ENCODE peak calls at places on chromosomes 3 and 15, in nine cellular contexts. One of them, this sample, is unnamed.

GRCh38 chr3:137542049-137542448 is 222.1 kb upstream of the SOX14 start:
- DNase-seq in brain microvascular endothelial cell: no peak
- DNase-seq in skeletal muscle cell: no peak
- DNase-seq in stomach: no peak
- DNase-seq in H7: no peak
- DNase-seq in dorsolateral prefrontal cortex: no peak
- DNase-seq in stimulated activated CD4-positive, alpha-beta T cell treated with anti-CD3 and anti-CD28 coated beads, TNF-alpha, amount 100 ng/mL, for 48 hours: no peak
- DNase-seq in hepatic stellate cell: no peak
- DNase-seq in Panc1: no peak
- DNase-seq in this sample: no peak

GRCh38 chr15:51054535-51054934 is 40.2 kb downstream of the TNFAIP8L3 start:
- DNase-seq in brain microvascular endothelial cell: no peak
- DNase-seq in skeletal muscle cell: no peak
- DNase-seq in stomach: no peak
- DNase-seq in H7: no peak
- DNase-seq in dorsolateral prefrontal cortex: no peak
- DNase-seq in stimulated activated CD4-positive, alpha-beta T cell treated with anti-CD3 and anti-CD28 coated beads, TNF-alpha, amount 100 ng/mL, for 48 hours: no peak
- DNase-seq in hepatic stellate cell: no peak
- DNase-seq in Panc1: no peak
- DNase-seq in this sample: no peak

GRCh38 chr3:55522077-55522476 is 35.0 kb upstream of the WNT5A start:
- DNase-seq in brain microvascular endothelial cell: no peak
- DNase-seq in skeletal muscle cell: no peak
- DNase-seq in stomach: no peak
- DNase-seq in H7: peak
- DNase-seq in dorsolateral prefrontal cortex: no peak
- DNase-seq in stimulated activated CD4-positive, alpha-beta T cell treated with anti-CD3 and anti-CD28 coated beads, TNF-alpha, amount 100 ng/mL, for 48 hours: no peak
- DNase-seq in hepatic stellate cell: no peak
- DNase-seq in Panc1: no peak
- DNase-seq in this sample: peak

GRCh38 chr15:62715946-62716345 is 326.6 kb upstream of the TPM1 start:
- DNase-seq in brain microvascular endothelial cell: no peak
- DNase-seq in skeletal muscle cell: no peak
- DNase-seq in stomach: no peak
- DNase-seq in H7: no peak
- DNase-seq in dorsolateral prefrontal cortex: no peak
- DNase-seq in stimulated activated CD4-positive, alpha-beta T cell treated with anti-CD3 and anti-CD28 coated beads, TNF-alpha, amount 100 ng/mL, for 48 hours: no peak
- DNase-seq in hepatic stellate cell: no peak
- DNase-seq in Panc1: no peak
- DNase-seq in this sample: no peak

GRCh38 chr3:5093786-5094185 is 28.3 kb upstream of the ARL8B start:
- DNase-seq in brain microvascular endothelial cell: no peak
- DNase-seq in skeletal muscle cell: no peak
- DNase-seq in stomach: no peak
- DNase-seq in H7: no peak
- DNase-seq in dorsolateral prefrontal cortex: no peak
- DNase-seq in stimulated activated CD4-positive, alpha-beta T cell treated with anti-CD3 and anti-CD28 coated beads, TNF-alpha, amount 100 ng/mL, for 48 hours: no peak
- DNase-seq in hepatic stellate cell: no peak
- DNase-seq in Panc1: no peak
- DNase-seq in this sample: no peak

GRCh38 chr3:97871788-97872187 is 50.0 kb downstream of the CRYBG3 start:
- DNase-seq in brain microvascular endothelial cell: no peak
- DNase-seq in skeletal muscle cell: peak
- DNase-seq in stomach: no peak
- DNase-seq in H7: no peak
- DNase-seq in dorsolateral prefrontal cortex: no peak
- DNase-seq in stimulated activated CD4-positive, alpha-beta T cell treated with anti-CD3 and anti-CD28 coated beads, TNF-alpha, amount 100 ng/mL, for 48 hours: no peak
- DNase-seq in hepatic stellate cell: no peak
- DNase-seq in Panc1: no peak
- DNase-seq in this sample: no peak

GRCh38 chr3:64797000-64797399 is 109.2 kb upstream of the ADAMTS9 start:
- DNase-seq in brain microvascular endothelial cell: no peak
- DNase-seq in skeletal muscle cell: no peak
- DNase-seq in stomach: no peak
- DNase-seq in H7: no peak
- DNase-seq in dorsolateral prefrontal cortex: no peak
- DNase-seq in stimulated activated CD4-positive, alpha-beta T cell treated with anti-CD3 and anti-CD28 coated beads, TNF-alpha, amount 100 ng/mL, for 48 hours: no peak
- DNase-seq in hepatic stellate cell: no peak
- DNase-seq in Panc1: no peak
- DNase-seq in this sample: no peak

GRCh38 chr15:41561777-41562145 is 2.7 kb downstream of the TYRO3 start:
- DNase-seq in brain microvascular endothelial cell: peak
- DNase-seq in skeletal muscle cell: no peak
- DNase-seq in stomach: no peak
- DNase-seq in H7: peak
- DNase-seq in dorsolateral prefrontal cortex: peak
- DNase-seq in stimulated activated CD4-positive, alpha-beta T cell treated with anti-CD3 and anti-CD28 coated beads, TNF-alpha, amount 100 ng/mL, for 48 hours: no peak
- DNase-seq in hepatic stellate cell: peak
- DNase-seq in Panc1: no peak
- DNase-seq in this sample: peak

GRCh38 chr3:124217542-124217941 is 225.6 kb upstream of the ROPN1 start:
- DNase-seq in brain microvascular endothelial cell: peak
- DNase-seq in skeletal muscle cell: peak
- DNase-seq in stomach: peak
- DNase-seq in H7: peak
- DNase-seq in dorsolateral prefrontal cortex: no peak
- DNase-seq in stimulated activated CD4-positive, alpha-beta T cell treated with anti-CD3 and anti-CD28 coated beads, TNF-alpha, amount 100 ng/mL, for 48 hours: no peak
- DNase-seq in hepatic stellate cell: peak
- DNase-seq in Panc1: no peak
- DNase-seq in this sample: peak

GRCh38 chr15:26038693-26039092 is 175.6 kb upstream of the ATP10A start:
- DNase-seq in brain microvascular endothelial cell: no peak
- DNase-seq in skeletal muscle cell: no peak
- DNase-seq in stomach: no peak
- DNase-seq in H7: peak
- DNase-seq in dorsolateral prefrontal cortex: peak
- DNase-seq in stimulated activated CD4-positive, alpha-beta T cell treated with anti-CD3 and anti-CD28 coated beads, TNF-alpha, amount 100 ng/mL, for 48 hours: no peak
- DNase-seq in hepatic stellate cell: no peak
- DNase-seq in Panc1: no peak
- DNase-seq in this sample: peak